ENCODE peak calls at places on chromosome 12, in six cellular contexts. Y is NCI-H1092 treated with DMSO at 0.1 percent for 48 hours; Q is GM10248; U is activated naive CD8-positive, alpha-beta T cell treated with anti-CD3 and anti-CD28 coated beads, Interleukin-2, amount 50 U/mL, for 24 hours; X is pancreas; N is stimulated activated naive CD8-positive, alpha-beta T cell treated with anti-CD3 and anti-CD28 coated beads, Interleukin-15, amount 100 ng/mL, for 72 hours. H is an unnamed sample.

GRCh38 chr12:62146323-62146722 is 113.9 kb upstream of the USP15 start:
- DNase-seq in Q (no peak), N (no peak), X (no peak), U (no peak), Y (no peak), H (no peak)

GRCh38 chr12:52837341-52837741 is 3.2 kb upstream of the KRT79 start:
- DNase-seq in U (peak), N (no peak), Q (no peak), Y (no peak), X (no peak), H (no peak)

GRCh38 chr12:28057856-28058615 is 85.5 kb upstream of the PTHLH start:
- DNase-seq in U (no peak), N (no peak), X (no peak), Q (no peak), Y (no peak), H (no peak)

GRCh38 chr12:10331642-10332239 is 24.1 kb downstream of the KLRD1 start:
- DNase-seq in X (no peak), U (no peak), N (no peak), Q (peak), Y (peak), H (no peak)

GRCh38 chr12:75933136-75933535 is 98.4 kb downstream of the PHLDA1 start:
- DNase-seq in Q (no peak), U (no peak), N (no peak), Y (no peak), X (no peak), H (no peak)

GRCh38 chr12:26298785-26299621 is 103.6 kb downstream of the SSPN start:
- DNase-seq in Y (no peak), X (no peak), N (peak), Q (peak), U (no peak), H (peak)

GRCh38 chr12:101671839-101672238 is 25.6 kb upstream of the CHPT1 start:
- DNase-seq in Y (no peak), Q (no peak), X (no peak), U (no peak), N (no peak), H (no peak)

GRCh38 chr12:102095677-102096263 is 24.1 kb downstream of the NUP37 start:
- DNase-seq in X (no peak), Y (peak), N (no peak), U (no peak), Q (no peak), H (no peak)

GRCh38 chr12:58190624-58191023 is 249.3 kb downstream of the ATP23 start:
- DNase-seq in Q (no peak), X (no peak), Y (no peak), U (no peak), N (no peak), H (no peak)

GRCh38 chr12:76653342-76653741 is 93.8 kb upstream of the OSBPL8 start:
- DNase-seq in N (no peak), X (no peak), Y (no peak), U (no peak), Q (no peak), H (no peak)

GRCh38 chr12:67151891-67152290 is 117.3 kb upstream of the CAND1 start:
- DNase-seq in U (no peak), X (no peak), N (no peak), Y (no peak), Q (no peak), H (no peak)

GRCh38 chr12:47997321-47997720 is 7.0 kb downstream of the COL2A1 start:
- DNase-seq in X (no peak), Q (no peak), N (no peak), Y (no peak), U (no peak), H (no peak)

GRCh38 chr12:39958377-39958776 is 147.5 kb downstream of the SLC2A13 start:
- DNase-seq in U (no peak), Y (no peak), Q (no peak), X (no peak), N (no peak), H (no peak)

GRCh38 chr12:119699199-119699765 is 31.3 kb downstream of the PRKAB1 start:
- DNase-seq in X (no peak), N (no peak), Q (no peak), U (no peak), Y (no peak), H (no peak)

GRCh38 chr12:93762059-93762719 is 85.0 kb downstream of the CRADD start:
- DNase-seq in Y (no peak), U (no peak), Q (no peak), X (no peak), N (no peak), H (no peak)

GRCh38 chr12:49020441-49020840 is 1.9 kb upstream of the PRKAG1 start:
- DNase-seq in U (no peak), Y (no peak), Q (no peak), N (no peak), X (no peak), H (no peak)

GRCh38 chr12:59077153-59077930 is 157.0 kb upstream of the LRIG3 start:
- DNase-seq in U (no peak), Q (no peak), Y (no peak), X (peak), N (no peak), H (no peak)

GRCh38 chr12:5442251-5443006 is 10.5 kb downstream of the NTF3 start:
- DNase-seq in Y (peak), N (no peak), X (peak), U (no peak), Q (no peak), H (no peak)

GRCh38 chr12:108633081-108633533 is 587 bp downstream of the SELPLG start:
- DNase-seq in U (no peak), Y (no peak), X (no peak), N (no peak), Q (no peak), H (no peak)

GRCh38 chr12:39646963-39647362 is 27.4 kb upstream of the ABCD2 start:
- DNase-seq in X (no peak), Q (no peak), N (no peak), Y (no peak), U (no peak), H (no peak)

GRCh38 chr12:106724934-106725333 is 49.5 kb upstream of the RIC8B start:
- DNase-seq in U (no peak), X (no peak), N (no peak), Q (no peak), Y (no peak), H (no peak)

GRCh38 chr12:131872154-131873046 is 22.0 kb upstream of the ULK1 start:
- DNase-seq in U (no peak), Q (peak), Y (no peak), X (no peak), N (no peak), H (no peak)

GRCh38 chr12:34597548-34598351 is 575.5 kb downstream of the ALG10 start:
- DNase-seq in Q (peak), U (no peak), N (no peak), Y (no peak), X (no peak), H (no peak)

GRCh38 chr12:124680863-124681778 is 113.7 kb upstream of the NCOR2 start:
- DNase-seq in U (peak), Y (no peak), N (peak), Q (peak), X (no peak), H (peak)

GRCh38 chr12:54641554-54641953 is 6.6 kb downstream of the DCD start:
- DNase-seq in X (no peak), Q (no peak), U (no peak), Y (no peak), N (no peak), H (no peak)

GRCh38 chr12:87157791-87158190 is 871.4 kb downstream of the C12orf50 start:
- DNase-seq in Y (no peak), U (no peak), X (no peak), N (no peak), Q (no peak), H (no peak)

GRCh38 chr12:3745152-3745551 is 7.8 kb downstream of the CRACR2A start:
- DNase-seq in X (no peak), N (no peak), U (no peak), Q (no peak), Y (no peak), H (no peak)

GRCh38 chr12:110846615-110847566 is at the start of gene CCDC63:
- DNase-seq in Y (no peak), U (peak), X (peak), Q (peak), N (peak), H (peak)